ENCODE peak calls at places on chromosomes 4 and X, in six cellular contexts. B is HFFc6, I is endothelial cell, J is neural progenitor cell, A is heart right ventricle, P is left lung. N is an unnamed sample.

GRCh38 chr4:26192921-26193894 is 127.6 kb upstream of the RBPJ start:
- DNase-seq in I (no peak), A (no peak), P (no peak), J (no peak), B (no peak), N (no peak)

GRCh38 chr4:86910820-86911684 is 18.8 kb upstream of the C4orf36 start:
- DNase-seq in P (no peak), I (no peak), B (no peak), J (no peak), A (no peak), N (no peak)

GRCh38 chr4:26088433-26088928 is 174.5 kb downstream of the SMIM20 start:
- DNase-seq in I (no peak), P (no peak), B (peak), J (no peak), A (no peak), N (no peak)

GRCh38 chrX:41382699-41383645 is 49.0 kb downstream of the DDX3X start:
- DNase-seq in A (no peak), P (no peak), I (no peak), J (no peak), B (peak), N (no peak)

GRCh38 chr4:48909697-48910096 is 3.1 kb upstream of the OCIAD2 start:
- DNase-seq in B (peak), I (no peak), A (no peak), P (no peak), J (no peak), N (no peak)

GRCh38 chr4:157600583-157600982 is 380.1 kb downstream of the GRIA2 start:
- DNase-seq in P (no peak), B (no peak), I (no peak), A (no peak), J (no peak), N (no peak)

GRCh38 chr4:98530572-98530971 is 127.8 kb downstream of the TSPAN5 start:
- DNase-seq in B (no peak), I (no peak), P (no peak), J (no peak), A (no peak), N (no peak)

GRCh38 chr4:121680571-121680970 is 16.2 kb downstream of the ANXA5 start:
- DNase-seq in I (no peak), A (no peak), P (no peak), J (no peak), B (no peak), N (no peak)

GRCh38 chr4:2484993-2485392 is 16.1 kb downstream of the RNF4 start:
- DNase-seq in P (peak), J (peak), I (peak), B (no peak), A (peak), N (no peak)

GRCh38 chrX:48468693-48469691 is 1.1 kb downstream of the SLC38A5 start:
- DNase-seq in J (peak), A (no peak), B (no peak), P (no peak), I (no peak), N (peak)

GRCh38 chr4:184978211-184978610 is 40.1 kb upstream of the HELT start:
- DNase-seq in I (no peak), P (no peak), A (peak), B (no peak), J (no peak), N (no peak)

GRCh38 chr4:118765399-118765798 is 70.5 kb downstream of the SEC24D start:
- DNase-seq in J (no peak), A (peak), I (no peak), P (no peak), B (peak), N (no peak)

GRCh38 chr4:173871643-173872042 is 341.6 kb upstream of the HAND2 start:
- DNase-seq in A (no peak), B (no peak), I (no peak), P (no peak), J (no peak), N (no peak)

GRCh38 chr4:184826315-184827266 is 823 bp upstream of the ACSL1 start:
- DNase-seq in A (no peak), J (peak), I (no peak), P (peak), B (no peak), N (peak)

GRCh38 chrX:31228415-31228832 is 156.6 kb upstream of the FTHL17 start:
- DNase-seq in I (no peak), P (no peak), B (peak), J (no peak), A (peak), N (no peak)

GRCh38 chr4:88333741-88334405 is 44.8 kb upstream of the HERC6 start:
- DNase-seq in P (no peak), J (no peak), A (no peak), B (peak), I (no peak), N (no peak)

GRCh38 chr4:165177725-165178666 is 29.4 kb upstream of the KLHL2 start:
- DNase-seq in B (no peak), A (no peak), J (no peak), I (no peak), P (no peak), N (no peak)

GRCh38 chr4:19254476-19254875 is 997.2 kb upstream of the SLIT2 start:
- DNase-seq in P (no peak), A (no peak), B (no peak), J (no peak), I (no peak), N (no peak)

GRCh38 chr4:40669504-40669903 is 39.8 kb upstream of the RBM47 start:
- DNase-seq in B (no peak), P (no peak), J (no peak), A (no peak), I (no peak), N (no peak)

GRCh38 chr4:73068496-73069337 is 799 bp downstream of the COX18 start:
- DNase-seq in A (no peak), P (no peak), B (peak), J (peak), I (peak), N (no peak)

GRCh38 chrX:150219374-150220185 is 143.5 kb upstream of the MAMLD1 start:
- DNase-seq in I (no peak), A (no peak), P (no peak), J (peak), B (peak), N (no peak)

GRCh38 chrX:97563531-97564133 is 679.9 kb downstream of the RPA4 start:
- DNase-seq in B (peak), A (peak), J (no peak), I (no peak), P (no peak), N (no peak)

GRCh38 chr4:21134994-21135393 is 434.7 kb downstream of the PACRGL start:
- DNase-seq in J (peak), P (no peak), I (peak), B (peak), A (no peak), N (no peak)

GRCh38 chrX:56499372-56499771 is 64.1 kb upstream of the UBQLN2 start:
- DNase-seq in A (no peak), P (no peak), J (no peak), I (no peak), B (no peak), N (no peak)

GRCh38 chr4:87949961-87950360 is 25.6 kb upstream of the SPP1 start:
- DNase-seq in J (no peak), I (no peak), P (no peak), A (no peak), B (peak), N (no peak)

GRCh38 chr4:132227349-132228165 is 921.5 kb upstream of the PCDH10 start:
- DNase-seq in B (no peak), P (peak), A (no peak), I (peak), J (peak), N (peak)

GRCh38 chr4:32662803-32663202 is 1942.6 kb downstream of the PCDH7 start:
- DNase-seq in A (no peak), J (no peak), I (no peak), P (no peak), B (no peak), N (no peak)

GRCh38 chr4:3724319-3725231 is 41.6 kb upstream of the ADRA2C start:
- DNase-seq in I (no peak), J (peak), A (no peak), P (no peak), B (no peak), N (no peak)

GRCh38 chr4:185033950-185034349 is 15.7 kb downstream of the HELT start:
- DNase-seq in B (no peak), A (no peak), J (no peak), P (no peak), I (no peak), N (no peak)

DNA sequence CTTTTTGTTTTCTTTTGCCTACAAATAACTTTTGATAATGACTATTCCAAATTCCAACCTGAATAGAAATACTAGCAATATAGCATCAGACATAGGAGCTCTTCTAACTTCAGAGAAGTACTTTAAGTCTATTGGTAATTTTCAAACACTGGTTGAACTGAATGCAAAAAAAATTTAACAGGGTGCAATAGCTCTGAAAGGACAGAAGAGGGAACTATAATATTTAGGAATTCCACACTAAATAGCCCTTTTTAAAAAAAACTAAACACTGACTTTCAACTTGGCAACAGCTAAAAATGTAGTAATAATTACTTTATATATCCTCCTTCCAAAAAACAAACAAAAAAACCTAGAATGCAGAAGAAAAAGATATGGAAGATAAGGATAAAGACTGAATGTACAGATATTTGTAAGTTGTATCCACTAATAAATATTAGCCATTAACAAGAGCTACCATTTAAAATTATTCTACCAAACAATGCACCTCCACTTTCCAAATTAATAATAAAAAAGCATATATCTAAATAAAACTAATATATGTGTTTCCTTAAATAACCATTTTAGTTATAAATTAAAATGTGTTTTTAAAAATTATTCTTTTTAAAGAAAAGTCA is 81.4 kb downstream of the FBXW7 start:
- DNase-seq in B (peak), P (no peak), I (no peak), J (no peak), A (no peak), N (no peak)
- TF ChIP-seq CTCF in B (peak), P (peak), I (peak), J (peak), A (peak), N (peak)

GRCh38 chrX:15600071-15600470 is 689 bp downstream of the ACE2 start:
- DNase-seq in I (no peak), B (no peak), J (peak), P (no peak), A (no peak), N (no peak)

GRCh38 chrX:15598031-15598430 is 2.7 kb downstream of the ACE2 start:
- DNase-seq in B (peak), I (no peak), A (no peak), J (no peak), P (no peak), N (no peak)

GRCh38 chrX:15594371-15594770 is 6.4 kb downstream of the ACE2 start:
- DNase-seq in I (no peak), A (no peak), J (no peak), P (no peak), B (no peak), N (no peak)
- TF ChIP-seq CTCF in I (no peak), A (peak), J (peak), P (no peak), B (peak), N (no peak)

DNA sequence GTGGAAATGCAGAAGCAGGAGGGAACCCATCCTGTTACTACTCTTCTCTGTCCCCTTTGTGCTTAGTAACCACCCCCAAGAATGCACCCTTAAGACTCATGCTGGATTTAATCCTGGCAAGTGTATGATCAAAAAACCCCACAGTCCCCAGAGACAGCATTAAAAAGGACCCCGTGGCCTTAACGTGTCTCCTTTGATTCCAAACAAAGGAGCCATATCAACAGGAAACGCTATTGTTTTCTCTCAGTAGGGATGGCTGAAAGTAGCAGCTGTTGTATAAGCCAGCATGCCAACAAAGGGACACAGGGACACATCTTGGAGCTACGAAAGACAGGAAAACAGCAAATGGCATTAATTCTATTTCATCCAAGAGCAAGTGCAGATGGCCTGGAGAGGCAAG is 177.4 kb upstream of the GLRA2 start:
- DNase-seq in B (no peak), J (peak), A (no peak), I (peak), P (no peak), N (no peak)
- TF ChIP-seq CTCF in B (no peak), J (no peak), A (no peak), I (no peak), P (no peak), N (no peak)

GRCh38 chrX:1244164-1245076 is 24.2 kb upstream of the CSF2RA start:
- DNase-seq in A (no peak), P (no peak), B (no peak), I (no peak), J (peak), N (peak)

GRCh38 chrX:1248381-1249061 is 20.1 kb upstream of the CSF2RA start:
- DNase-seq in P (peak), B (peak), J (peak), A (no peak), I (no peak), N (peak)

GRCh38 chrX:1246816-1247215 is 21.8 kb upstream of the CSF2RA start:
- DNase-seq in B (peak), I (peak), A (peak), P (peak), J (peak), N (peak)

DNA sequence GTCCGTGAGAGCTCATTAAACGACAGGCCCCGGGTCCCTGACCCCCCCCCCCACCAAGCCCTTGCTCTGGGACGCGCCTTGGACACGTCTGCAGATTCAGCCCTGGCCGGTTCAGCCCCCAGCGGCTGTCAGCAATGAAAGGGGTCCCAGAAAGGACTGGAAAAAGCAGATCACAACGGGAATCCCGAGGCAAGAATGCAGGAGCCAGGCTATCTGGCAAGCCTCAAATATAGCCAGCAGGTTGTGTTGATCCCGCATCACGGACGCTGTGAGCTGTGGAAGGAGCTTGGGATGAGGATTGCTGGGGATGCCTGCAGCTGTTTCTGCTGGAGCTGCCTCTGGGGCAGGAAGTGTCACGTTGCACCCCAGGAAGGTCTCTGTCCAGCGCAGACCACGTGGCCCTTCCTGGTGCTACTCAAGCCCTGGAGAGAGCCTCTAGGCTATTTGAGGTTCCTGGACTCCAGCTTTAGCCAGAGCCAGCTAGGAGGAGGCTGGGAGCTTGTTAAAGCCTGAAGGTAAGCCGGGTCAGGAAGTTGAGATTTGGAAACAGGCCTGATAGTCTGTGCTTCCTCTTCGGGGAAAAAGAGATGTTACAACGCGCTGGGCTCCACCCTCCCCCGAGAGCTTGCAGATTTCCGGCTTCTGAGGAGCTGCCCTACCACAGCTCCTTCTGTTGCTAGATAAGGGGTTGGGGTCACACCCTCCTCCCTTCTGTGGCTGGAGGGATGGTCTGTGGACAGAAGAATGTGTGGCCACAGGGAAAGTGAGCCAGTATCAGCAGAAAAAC is 19.3 kb upstream of the CSF2RA start:
- DNase-seq in A (peak), P (peak), I (no peak), J (peak), B (peak), N (peak)
- TF ChIP-seq CTCF in A (no peak), P (no peak), I (no peak), J (peak), B (no peak), N (no peak)

GRCh38 chr4:56112377-56112776 is 163.6 kb downstream of the CEP135 start:
- DNase-seq in I (no peak), J (peak), B (no peak), P (no peak), A (no peak), N (no peak)
- TF ChIP-seq CTCF in I (peak), J (peak), B (no peak), P (no peak), A (no peak), N (no peak)

N was measured in glutamatergic neuron.